ENCODE peak calls at places on chromosomes 16 and 17, in five cellular contexts. R is heart left ventricle; P is AG04450; Y is BE2C; T is CD8-positive, alpha-beta T cell. F is an unnamed sample.

GRCh38 chr17:79036609-79037008 is 12.6 kb downstream of the C1QTNF1 start:
- DNase-seq in T (no peak), P (peak), Y (no peak), R (no peak), F (no peak)

GRCh38 chr17:82100502-82101298 is 2.7 kb upstream of the FASN start:
- DNase-seq in R (no peak), Y (peak), T (no peak), P (no peak), F (no peak)

GRCh38 chr17:17722906-17723353 is 41.7 kb downstream of the RAI1 start:
- DNase-seq in T (no peak), Y (no peak), P (no peak), R (no peak), F (no peak)

GRCh38 chr16:81142864-81143263 is 46.7 kb upstream of the GCSH start:
- DNase-seq in Y (no peak), T (no peak), R (no peak), P (no peak), F (no peak)

GRCh38 chr17:79690988-79691836 is 39.5 kb upstream of the ENPP7 start:
- DNase-seq in P (no peak), T (no peak), Y (no peak), R (no peak), F (no peak)

GRCh38 chr16:23379707-23380106 is 73.3 kb downstream of the COG7 start:
- DNase-seq in R (no peak), P (no peak), Y (no peak), T (no peak), F (no peak)

GRCh38 chr17:75622771-75623273 is 10.4 kb upstream of the SMIM5 start:
- DNase-seq in P (no peak), Y (no peak), T (no peak), R (no peak), F (no peak)

GRCh38 chr17:68776451-68776850 is 175.3 kb upstream of the FAM20A start:
- DNase-seq in Y (no peak), P (no peak), R (no peak), T (no peak), F (no peak)

GRCh38 chr17:35088647-35088910 is 25.1 kb upstream of the RFFL start:
- DNase-seq in P (no peak), Y (no peak), R (no peak), T (no peak), F (peak)

GRCh38 chr17:79026345-79027273 is 2.6 kb downstream of the C1QTNF1 start:
- DNase-seq in R (peak), Y (no peak), T (no peak), P (no peak), F (peak)

GRCh38 chr16:23420011-23420410 is 33.0 kb downstream of the COG7 start:
- DNase-seq in P (no peak), Y (no peak), T (no peak), R (no peak), F (no peak)

GRCh38 chr17:32834104-32834503 is 42.8 kb downstream of the MYO1D start:
- DNase-seq in R (no peak), T (no peak), P (no peak), Y (no peak), F (no peak)

GRCh38 chr17:80970044-80970761 is 21.4 kb upstream of the CHMP6 start:
- DNase-seq in Y (peak), R (peak), T (peak), P (no peak), F (peak)

GRCh38 chr17:60845012-60845411 is 167.4 kb downstream of the BCAS3 start:
- DNase-seq in Y (no peak), T (no peak), P (no peak), R (no peak), F (no peak)

GRCh38 chr17:78708510-78708973 is 73.5 kb downstream of the CYTH1 start:
- DNase-seq in T (peak), R (peak), Y (peak), P (peak), F (peak)

GRCh38 chr16:16143038-16143763 is 80.1 kb downstream of the ABCC6 start:
- DNase-seq in R (no peak), T (no peak), P (no peak), Y (peak), F (no peak)

GRCh38 chr16:4477966-4478365 is 1.8 kb downstream of the HMOX2 start:
- DNase-seq in R (no peak), P (no peak), Y (no peak), T (no peak), F (no peak)

GRCh38 chr16:21949713-21950260 is 3.4 kb upstream of the UQCRC2 start:
- DNase-seq in Y (no peak), T (no peak), P (no peak), R (no peak), F (no peak)

GRCh38 chr16:84082835-84083569 is 33.7 kb downstream of the MBTPS1 start:
- DNase-seq in R (no peak), T (no peak), Y (no peak), P (no peak), F (no peak)

GRCh38 chr17:10875984-10876555 is 38.2 kb upstream of the PIRT start:
- DNase-seq in R (no peak), T (no peak), Y (peak), P (no peak), F (peak)

GRCh38 chr17:65139045-65139764 is 2.0 kb downstream of the RGS9 start:
- DNase-seq in P (no peak), T (no peak), Y (no peak), R (no peak), F (no peak)

GRCh38 chr17:4199818-4200402 is 56.9 kb downstream of the CYB5D2 start:
- DNase-seq in P (no peak), T (no peak), R (no peak), Y (peak), F (no peak)

GRCh38 chr16:303760-304505 is 21.0 kb downstream of the PDIA2 start:
- DNase-seq in P (no peak), R (no peak), T (no peak), Y (no peak), F (no peak)

GRCh38 chr16:69513180-69513966 is 52.4 kb upstream of the NFAT5 start:
- DNase-seq in R (no peak), P (peak), T (no peak), Y (no peak), F (no peak)

GRCh38 chr17:14196337-14196997 is 40.2 kb downstream of the CDRT15 start:
- DNase-seq in Y (no peak), P (no peak), R (no peak), T (no peak), F (no peak)

GRCh38 chr17:77863814-77864161 is 94.7 kb upstream of the TNRC6C start:
- DNase-seq in T (no peak), Y (peak), R (peak), P (no peak), F (peak)

GRCh38 chr17:19269641-19270040 is 32.5 kb downstream of the EPN2 start:
- DNase-seq in P (no peak), Y (no peak), T (no peak), R (no peak), F (no peak)

DNA sequence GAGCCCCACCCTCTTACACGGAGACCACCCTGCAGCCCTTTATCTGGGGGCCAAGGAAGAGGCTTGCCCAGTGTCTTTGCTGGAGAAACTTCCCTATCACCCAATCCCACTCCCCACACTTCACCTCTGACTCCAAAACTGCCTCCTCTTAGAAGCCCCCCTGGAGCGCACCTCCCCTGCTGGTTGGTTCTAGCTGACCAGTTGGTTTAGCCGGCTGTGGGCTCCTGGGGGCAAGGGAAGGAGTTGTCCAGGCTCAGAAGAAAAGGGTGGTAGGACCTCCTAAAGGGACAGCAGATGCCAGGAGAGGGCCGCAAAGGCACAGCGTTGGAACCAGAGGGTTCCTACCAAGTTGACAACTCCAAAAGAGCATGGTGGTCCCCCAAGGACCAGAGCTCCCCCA is 2.0 kb downstream of the BCAR1 start:
- DNase-seq in Y (no peak), R (no peak), P (no peak), T (no peak), F (no peak)
- H3K4me3 ChIP-seq in Y (no peak), R (no peak), P (peak), T (no peak), F (peak)

GRCh38 chr17:52388941-52389340 is 230.4 kb upstream of the CA10 start:
- DNase-seq in R (no peak), T (no peak), P (no peak), Y (no peak), F (no peak)
- H3K4me3 ChIP-seq in R (no peak), T (no peak), P (no peak), Y (no peak), F (no peak)

GRCh38 chr16:67055712-67056487 is 27.0 kb downstream of the CBFB start:
- DNase-seq in R (no peak), P (peak), T (no peak), Y (no peak), F (no peak)
- H3K4me3 ChIP-seq in R (no peak), P (no peak), T (no peak), Y (no peak), F (no peak)

DNA sequence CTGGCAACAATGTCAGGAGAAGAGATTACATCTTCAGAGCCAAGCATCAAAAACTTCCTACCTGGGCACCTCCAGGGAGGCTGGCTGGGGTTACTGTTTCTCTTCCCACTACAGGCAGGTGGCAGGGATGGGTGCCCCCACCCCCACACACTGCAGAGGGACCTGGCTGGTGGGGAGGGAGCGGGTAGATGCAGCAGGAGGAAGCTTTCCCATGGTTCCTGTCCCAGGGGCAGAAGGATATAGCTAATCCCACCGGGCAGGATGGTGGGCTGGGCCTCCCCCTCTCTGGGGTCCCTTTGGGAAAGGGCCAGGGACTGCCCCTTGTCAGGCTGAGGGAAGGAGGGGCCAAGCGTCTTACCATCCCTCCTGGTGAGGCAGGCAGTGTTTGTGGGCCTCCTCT is 16.7 kb upstream of the MTMR4 start:
- DNase-seq in R (no peak), T (no peak), Y (no peak), P (no peak), F (no peak)
- H3K4me3 ChIP-seq in R (peak), T (peak), Y (peak), P (no peak), F (peak)

GRCh38 chr16:54175169-54175551 is 111.4 kb downstream of the IRX3 start:
- DNase-seq in Y (no peak), P (no peak), T (no peak), R (no peak), F (no peak)
- H3K4me3 ChIP-seq in Y (no peak), P (no peak), T (no peak), R (no peak), F (no peak)

GRCh38 chr17:1590747-1591473 is 28.3 kb upstream of the PITPNA start:
- DNase-seq in Y (no peak), P (no peak), T (no peak), R (no peak), F (no peak)
- H3K4me3 ChIP-seq in Y (no peak), P (no peak), T (no peak), R (no peak), F (no peak)

DNA sequence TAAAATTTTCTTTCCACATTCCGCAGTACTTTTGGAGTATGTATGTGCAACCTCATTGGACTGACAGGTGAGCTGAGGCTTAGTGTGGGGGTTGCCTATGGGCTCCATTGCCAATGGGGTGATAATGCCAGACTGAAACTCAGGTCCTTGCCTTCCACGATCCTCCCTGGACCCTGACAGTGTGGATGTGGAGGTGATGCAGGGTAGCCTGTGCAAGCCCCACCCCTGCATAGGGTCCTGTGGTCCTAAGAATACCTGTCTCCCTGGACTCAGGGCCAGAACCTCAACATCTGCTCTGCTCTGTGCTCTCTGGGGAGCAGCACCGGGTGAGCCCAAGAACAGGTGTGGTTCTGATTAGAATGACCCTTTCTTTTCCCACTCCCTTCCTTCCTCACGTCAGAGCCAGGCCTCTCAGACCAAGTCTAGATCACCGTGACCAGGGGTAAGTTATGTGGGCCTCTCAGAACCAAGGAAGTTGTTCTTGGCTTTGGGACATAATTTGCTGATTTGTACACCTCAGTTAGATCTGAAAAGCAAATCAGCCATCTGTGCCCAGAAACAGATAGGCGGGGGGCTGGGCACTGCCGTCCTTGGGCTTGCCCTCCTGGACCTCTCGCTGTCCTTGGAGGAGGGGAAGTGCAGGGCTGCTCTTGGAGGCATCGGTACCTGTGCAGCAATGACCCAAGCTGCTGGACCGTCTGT is 8.4 kb upstream of the TNS4 start:
- DNase-seq in P (no peak), T (no peak), Y (no peak), R (no peak), F (no peak)
- H3K4me3 ChIP-seq in P (no peak), T (no peak), Y (no peak), R (no peak), F (no peak)

GRCh38 chr16:28891964-28892890 is 13.9 kb downstream of the ATP2A1 start:
- DNase-seq in Y (no peak), T (no peak), P (no peak), R (no peak), F (no peak)
- H3K4me3 ChIP-seq in Y (no peak), T (no peak), P (no peak), R (no peak), F (no peak)

DNA sequence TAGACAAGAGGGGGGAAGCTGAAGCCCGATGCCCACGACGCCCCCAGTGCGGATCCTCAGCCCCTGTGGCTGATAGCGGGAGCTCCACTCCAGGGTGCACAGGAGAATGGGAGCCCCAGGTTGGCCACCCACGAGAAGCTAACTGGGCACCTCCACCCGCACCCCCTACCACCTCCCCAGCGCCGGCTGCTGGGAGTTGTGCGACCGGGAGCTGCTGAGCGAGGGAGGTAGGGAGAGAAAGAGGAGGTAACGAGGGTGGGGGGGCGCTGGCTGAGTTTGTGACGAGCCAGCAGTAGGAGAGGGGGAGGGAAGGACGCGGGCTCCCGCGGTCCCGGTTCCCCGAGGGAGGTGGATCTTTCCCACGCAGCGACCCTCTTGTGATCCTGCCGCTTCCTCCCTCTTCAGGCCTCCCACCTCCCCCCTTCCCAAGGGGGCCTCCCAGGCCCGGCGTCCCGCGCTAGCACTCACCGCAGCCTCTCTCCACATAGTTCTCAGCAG is at the start of gene GRIN2A:
- DNase-seq in R (no peak), T (no peak), P (no peak), Y (no peak), F (no peak)
- H3K4me3 ChIP-seq in R (peak), T (no peak), P (no peak), Y (no peak), F (peak)

GRCh38 chr17:48055531-48056245 is 7.5 kb downstream of the NFE2L1 start:
- DNase-seq in T (no peak), Y (peak), P (peak), R (no peak), F (no peak)

GRCh38 chr17:48056246-48056745 is 8.1 kb downstream of the NFE2L1 start:
- DNase-seq in P (no peak), Y (no peak), R (no peak), T (no peak), F (no peak)

GRCh38 chr17:48058393-48059124 is 10.4 kb downstream of the NFE2L1 start:
- DNase-seq in R (no peak), Y (no peak), P (no peak), T (no peak), F (no peak)

GRCh38 chr17:48057626-48058025 is 9.5 kb downstream of the NFE2L1 start:
- DNase-seq in P (no peak), Y (no peak), R (no peak), T (no peak), F (no peak)

DNA sequence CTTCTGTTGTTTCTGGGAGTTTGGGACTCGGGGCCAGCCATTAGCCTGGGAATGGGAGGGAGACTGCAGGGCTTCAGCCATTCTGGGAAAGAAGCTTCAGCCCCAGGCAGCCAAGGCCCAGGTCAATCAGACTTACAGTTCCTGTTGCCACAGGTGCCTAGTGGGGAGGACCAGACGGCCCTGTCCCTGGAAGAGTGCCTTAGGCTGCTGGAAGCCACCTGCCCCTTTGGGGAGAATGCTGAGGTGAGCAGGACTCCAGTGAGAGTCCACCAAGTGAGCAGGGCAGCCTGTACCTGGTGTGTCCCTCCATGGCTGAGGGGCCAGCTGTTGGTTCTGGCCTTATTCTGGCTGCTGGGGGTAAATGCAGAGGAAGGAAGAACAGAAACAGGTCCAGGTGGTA is 8.7 kb downstream of the NFE2L1 start:
- DNase-seq in Y (no peak), T (no peak), R (no peak), P (no peak), F (no peak)
- H3K4me3 ChIP-seq in Y (no peak), T (no peak), R (no peak), P (no peak), F (no peak)

F was measured in transverse colon.